ENCODE peak calls at places on chromosomes 2 and 18, in nine cellular contexts. One of them, this sample, is unnamed.

GRCh38 chr2:216992056-216992455 is 132.2 kb upstream of the TNP1 start:
- DNase-seq in DND-41: no peak
- DNase-seq in AG09319: no peak
- DNase-seq in HFFc6: no peak
- DNase-seq in epithelial cell of esophagus: no peak
- DNase-seq in OCI-LY7: no peak
- DNase-seq in neural progenitor cell: no peak
- DNase-seq in fibroblast of villous mesenchyme: no peak
- DNase-seq in gastrocnemius medialis: no peak
- DNase-seq in this sample: no peak

GRCh38 chr2:156399950-156400703 is 36.1 kb upstream of the GPD2 start:
- DNase-seq in DND-41: no peak
- DNase-seq in AG09319: peak
- DNase-seq in HFFc6: peak
- DNase-seq in epithelial cell of esophagus: peak
- DNase-seq in OCI-LY7: peak
- DNase-seq in neural progenitor cell: peak
- DNase-seq in fibroblast of villous mesenchyme: peak
- DNase-seq in gastrocnemius medialis: peak
- DNase-seq in this sample: peak

GRCh38 chr18:435940-436339 is 64.6 kb downstream of the COLEC12 start:
- DNase-seq in DND-41: no peak
- DNase-seq in AG09319: no peak
- DNase-seq in HFFc6: no peak
- DNase-seq in epithelial cell of esophagus: no peak
- DNase-seq in OCI-LY7: no peak
- DNase-seq in neural progenitor cell: no peak
- DNase-seq in fibroblast of villous mesenchyme: no peak
- DNase-seq in gastrocnemius medialis: no peak
- DNase-seq in this sample: no peak

GRCh38 chr2:119126650-119127049 is 31.9 kb downstream of the C1QL2 start:
- DNase-seq in DND-41: peak
- DNase-seq in AG09319: no peak
- DNase-seq in HFFc6: no peak
- DNase-seq in epithelial cell of esophagus: peak
- DNase-seq in OCI-LY7: peak
- DNase-seq in neural progenitor cell: peak
- DNase-seq in fibroblast of villous mesenchyme: no peak
- DNase-seq in gastrocnemius medialis: no peak
- DNase-seq in this sample: peak

GRCh38 chr2:226552571-226553285 is 246.9 kb downstream of the IRS1 start:
- DNase-seq in DND-41: no peak
- DNase-seq in AG09319: no peak
- DNase-seq in HFFc6: no peak
- DNase-seq in epithelial cell of esophagus: no peak
- DNase-seq in OCI-LY7: no peak
- DNase-seq in neural progenitor cell: no peak
- DNase-seq in fibroblast of villous mesenchyme: no peak
- DNase-seq in gastrocnemius medialis: no peak
- DNase-seq in this sample: no peak

GRCh38 chr2:227373389-227373788 is 5.7 kb downstream of the TM4SF20 start:
- DNase-seq in DND-41: no peak
- DNase-seq in AG09319: no peak
- DNase-seq in HFFc6: no peak
- DNase-seq in epithelial cell of esophagus: no peak
- DNase-seq in OCI-LY7: no peak
- DNase-seq in neural progenitor cell: no peak
- DNase-seq in fibroblast of villous mesenchyme: no peak
- DNase-seq in gastrocnemius medialis: no peak
- DNase-seq in this sample: no peak

GRCh38 chr2:30764021-30764800 is 43.0 kb downstream of the CAPN13 start:
- DNase-seq in DND-41: no peak
- DNase-seq in AG09319: no peak
- DNase-seq in HFFc6: no peak
- DNase-seq in epithelial cell of esophagus: no peak
- DNase-seq in OCI-LY7: no peak
- DNase-seq in neural progenitor cell: no peak
- DNase-seq in fibroblast of villous mesenchyme: no peak
- DNase-seq in gastrocnemius medialis: no peak
- DNase-seq in this sample: no peak

GRCh38 chr2:168165418-168165817 is 82.0 kb downstream of the STK39 start:
- DNase-seq in DND-41: no peak
- DNase-seq in AG09319: peak
- DNase-seq in HFFc6: no peak
- DNase-seq in epithelial cell of esophagus: no peak
- DNase-seq in OCI-LY7: no peak
- DNase-seq in neural progenitor cell: peak
- DNase-seq in fibroblast of villous mesenchyme: no peak
- DNase-seq in gastrocnemius medialis: no peak
- DNase-seq in this sample: no peak

GRCh38 chr2:40287201-40287600 is 164.7 kb downstream of the SLC8A1 start:
- DNase-seq in DND-41: no peak
- DNase-seq in AG09319: no peak
- DNase-seq in HFFc6: no peak
- DNase-seq in epithelial cell of esophagus: peak
- DNase-seq in OCI-LY7: no peak
- DNase-seq in neural progenitor cell: no peak
- DNase-seq in fibroblast of villous mesenchyme: no peak
- DNase-seq in gastrocnemius medialis: no peak
- DNase-seq in this sample: no peak

GRCh38 chr2:201070966-201071304 is 536 bp downstream of the HYCC2 start:
- DNase-seq in DND-41: no peak
- DNase-seq in AG09319: no peak
- DNase-seq in HFFc6: no peak
- DNase-seq in epithelial cell of esophagus: peak
- DNase-seq in OCI-LY7: peak
- DNase-seq in neural progenitor cell: peak
- DNase-seq in fibroblast of villous mesenchyme: peak
- DNase-seq in gastrocnemius medialis: no peak
- DNase-seq in this sample: peak

GRCh38 chr2:201072201-201072530 is 365 bp downstream of the NDUFB3 start:
- DNase-seq in DND-41: no peak
- DNase-seq in AG09319: no peak
- DNase-seq in HFFc6: no peak
- DNase-seq in epithelial cell of esophagus: no peak
- DNase-seq in OCI-LY7: no peak
- DNase-seq in neural progenitor cell: no peak
- DNase-seq in fibroblast of villous mesenchyme: no peak
- DNase-seq in gastrocnemius medialis: no peak
- DNase-seq in this sample: no peak

GRCh38 chr2:201074996-201075395 is 3.2 kb downstream of the NDUFB3 start:
- DNase-seq in DND-41: no peak
- DNase-seq in AG09319: no peak
- DNase-seq in HFFc6: no peak
- DNase-seq in epithelial cell of esophagus: no peak
- DNase-seq in OCI-LY7: no peak
- DNase-seq in neural progenitor cell: no peak
- DNase-seq in fibroblast of villous mesenchyme: no peak
- DNase-seq in gastrocnemius medialis: no peak
- DNase-seq in this sample: no peak

GRCh38 chr2:201073071-201073470 is 1.3 kb downstream of the NDUFB3 start:
- DNase-seq in DND-41: no peak
- DNase-seq in AG09319: no peak
- DNase-seq in HFFc6: no peak
- DNase-seq in epithelial cell of esophagus: peak
- DNase-seq in OCI-LY7: no peak
- DNase-seq in neural progenitor cell: no peak
- DNase-seq in fibroblast of villous mesenchyme: no peak
- DNase-seq in gastrocnemius medialis: no peak
- DNase-seq in this sample: no peak

DNA sequence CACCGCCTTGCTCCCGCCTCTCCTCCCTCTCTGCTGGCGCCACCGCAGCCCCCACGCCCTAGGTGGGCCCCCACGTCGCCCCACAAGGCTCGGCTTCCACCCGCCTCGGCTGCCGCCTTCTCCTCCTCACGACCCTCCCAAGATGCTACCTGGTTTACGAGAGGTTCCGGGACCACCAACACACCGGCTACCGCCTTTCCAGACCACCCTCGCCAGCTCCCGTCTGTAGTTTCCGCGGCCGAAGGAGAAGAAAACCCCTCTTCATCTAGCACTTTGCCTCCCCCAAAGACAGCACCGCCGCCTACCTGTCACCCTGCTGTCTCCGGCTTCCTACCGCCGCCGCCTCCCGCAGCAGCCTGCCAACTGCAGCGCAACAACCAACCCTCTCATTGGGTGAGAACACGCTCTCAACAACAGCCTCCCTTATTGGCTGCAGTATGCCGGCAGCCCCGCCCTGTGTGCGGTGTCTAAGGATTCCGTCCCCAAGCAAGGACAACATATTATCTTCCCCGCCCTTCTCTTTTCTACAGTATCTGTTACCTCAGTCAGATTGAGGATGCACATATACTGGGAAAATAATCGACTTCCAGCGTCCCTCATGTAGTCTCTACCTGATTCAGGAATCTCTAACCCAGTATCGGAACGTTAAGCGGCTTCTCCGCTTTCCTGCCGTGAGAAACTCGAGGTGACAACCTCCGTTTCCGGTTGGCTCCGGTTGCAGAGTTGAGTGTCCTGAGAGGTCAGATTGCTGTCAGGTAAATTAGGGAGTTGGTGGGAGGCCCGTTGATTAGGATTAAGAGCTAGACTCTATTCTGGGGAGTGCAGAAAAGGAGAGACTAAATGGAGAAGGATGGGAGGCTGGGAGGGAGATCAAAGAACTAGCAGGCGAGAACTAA is at the start of the genes HYCC2 and NDUFB3:
- DNase-seq in DND-41: peak
- DNase-seq in AG09319: peak
- DNase-seq in HFFc6: peak
- DNase-seq in epithelial cell of esophagus: peak
- DNase-seq in OCI-LY7: peak
- DNase-seq in neural progenitor cell: peak
- DNase-seq in fibroblast of villous mesenchyme: peak
- DNase-seq in gastrocnemius medialis: peak
- DNase-seq in this sample: peak
- TF ChIP-seq CTCF in DND-41: peak
- TF ChIP-seq CTCF in AG09319: peak
- TF ChIP-seq CTCF in HFFc6: peak
- TF ChIP-seq CTCF in epithelial cell of esophagus: peak
- TF ChIP-seq CTCF in OCI-LY7: peak
- TF ChIP-seq CTCF in neural progenitor cell: peak
- TF ChIP-seq CTCF in fibroblast of villous mesenchyme: peak
- TF ChIP-seq CTCF in gastrocnemius medialis: peak
- TF ChIP-seq CTCF in this sample: peak

GRCh38 chr2:62284980-62285379 is 89.1 kb downstream of the B3GNT2 start:
- DNase-seq in DND-41: no peak
- DNase-seq in AG09319: no peak
- DNase-seq in HFFc6: no peak
- DNase-seq in epithelial cell of esophagus: no peak
- DNase-seq in OCI-LY7: peak
- DNase-seq in neural progenitor cell: no peak
- DNase-seq in fibroblast of villous mesenchyme: no peak
- DNase-seq in gastrocnemius medialis: no peak
- DNase-seq in this sample: no peak
- TF ChIP-seq CTCF in DND-41: no peak
- TF ChIP-seq CTCF in AG09319: no peak
- TF ChIP-seq CTCF in HFFc6: peak
- TF ChIP-seq CTCF in epithelial cell of esophagus: no peak
- TF ChIP-seq CTCF in OCI-LY7: peak
- TF ChIP-seq CTCF in neural progenitor cell: no peak
- TF ChIP-seq CTCF in fibroblast of villous mesenchyme: no peak
- TF ChIP-seq CTCF in gastrocnemius medialis: no peak
- TF ChIP-seq CTCF in this sample: no peak

DNA sequence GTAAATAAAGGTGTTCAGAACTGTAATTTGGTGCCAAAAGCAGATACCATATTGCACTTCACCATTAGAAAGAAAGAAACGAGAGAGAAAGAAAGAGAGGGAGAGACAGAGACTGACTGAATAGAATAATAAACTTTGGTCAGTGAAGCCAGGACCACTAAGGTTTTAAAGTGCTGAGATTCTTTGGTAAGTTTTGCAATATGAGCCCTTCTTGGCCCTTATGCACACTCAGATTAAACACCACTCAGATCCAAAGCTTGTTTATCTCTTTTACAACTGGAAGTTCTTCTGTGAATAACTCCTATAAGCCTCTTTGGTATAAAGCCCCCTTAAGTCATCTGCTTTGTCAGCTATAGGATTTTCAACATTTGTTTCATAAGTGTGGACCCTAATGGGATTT is 40.9 kb downstream of the PID1 start:
- DNase-seq in DND-41: no peak
- DNase-seq in AG09319: no peak
- DNase-seq in HFFc6: no peak
- DNase-seq in epithelial cell of esophagus: no peak
- DNase-seq in OCI-LY7: no peak
- DNase-seq in neural progenitor cell: no peak
- DNase-seq in fibroblast of villous mesenchyme: peak
- DNase-seq in gastrocnemius medialis: no peak
- DNase-seq in this sample: no peak
- TF ChIP-seq CTCF in DND-41: no peak
- TF ChIP-seq CTCF in AG09319: no peak
- TF ChIP-seq CTCF in HFFc6: no peak
- TF ChIP-seq CTCF in epithelial cell of esophagus: no peak
- TF ChIP-seq CTCF in OCI-LY7: no peak
- TF ChIP-seq CTCF in neural progenitor cell: no peak
- TF ChIP-seq CTCF in fibroblast of villous mesenchyme: no peak
- TF ChIP-seq CTCF in gastrocnemius medialis: no peak
- TF ChIP-seq CTCF in this sample: no peak

GRCh38 chr2:239375278-239376061 is 25.4 kb downstream of the HDAC4 start:
- DNase-seq in DND-41: no peak
- DNase-seq in AG09319: no peak
- DNase-seq in HFFc6: no peak
- DNase-seq in epithelial cell of esophagus: no peak
- DNase-seq in OCI-LY7: no peak
- DNase-seq in neural progenitor cell: peak
- DNase-seq in fibroblast of villous mesenchyme: no peak
- DNase-seq in gastrocnemius medialis: no peak
- DNase-seq in this sample: no peak
- TF ChIP-seq CTCF in DND-41: peak
- TF ChIP-seq CTCF in AG09319: no peak
- TF ChIP-seq CTCF in HFFc6: peak
- TF ChIP-seq CTCF in epithelial cell of esophagus: no peak
- TF ChIP-seq CTCF in OCI-LY7: peak
- TF ChIP-seq CTCF in neural progenitor cell: peak
- TF ChIP-seq CTCF in fibroblast of villous mesenchyme: no peak
- TF ChIP-seq CTCF in gastrocnemius medialis: no peak
- TF ChIP-seq CTCF in this sample: peak

DNA sequence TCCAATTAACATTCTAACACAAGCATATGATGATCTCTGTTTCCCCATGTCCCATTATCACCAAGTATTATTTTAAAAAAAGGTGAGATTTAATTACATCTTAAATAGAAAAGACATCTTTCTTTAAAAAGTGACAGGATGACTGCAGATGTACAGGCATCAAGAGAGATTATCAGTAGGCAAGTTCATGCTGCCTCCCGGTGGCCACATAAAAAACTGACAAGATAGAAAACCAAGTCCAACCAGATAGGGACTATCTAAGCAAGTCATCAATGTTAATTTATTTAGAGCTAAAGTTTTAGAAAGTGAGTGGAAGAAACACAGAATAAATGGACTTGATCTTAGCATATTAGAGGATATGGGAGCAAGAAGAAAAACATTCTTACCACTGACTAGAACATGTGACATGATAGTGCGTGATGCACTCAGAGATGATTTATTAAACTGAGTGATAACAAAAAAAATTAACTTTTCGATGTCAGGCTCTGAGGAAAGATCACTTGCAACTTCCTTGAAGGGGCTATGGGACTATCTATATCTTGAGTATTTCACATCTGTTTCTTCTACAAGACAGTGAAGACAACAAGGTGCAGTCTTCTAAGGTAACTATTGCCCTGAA is 5.4 kb upstream of the TDRD15 start:
- DNase-seq in DND-41: peak
- DNase-seq in AG09319: no peak
- DNase-seq in HFFc6: peak
- DNase-seq in epithelial cell of esophagus: peak
- DNase-seq in OCI-LY7: peak
- DNase-seq in neural progenitor cell: peak
- DNase-seq in fibroblast of villous mesenchyme: peak
- DNase-seq in gastrocnemius medialis: peak
- DNase-seq in this sample: no peak
- TF ChIP-seq CTCF in DND-41: peak
- TF ChIP-seq CTCF in AG09319: no peak
- TF ChIP-seq CTCF in HFFc6: peak
- TF ChIP-seq CTCF in epithelial cell of esophagus: peak
- TF ChIP-seq CTCF in OCI-LY7: peak
- TF ChIP-seq CTCF in neural progenitor cell: peak
- TF ChIP-seq CTCF in fibroblast of villous mesenchyme: peak
- TF ChIP-seq CTCF in gastrocnemius medialis: peak
- TF ChIP-seq CTCF in this sample: peak

This sample was measured in Calu3.